ENCODE peak calls at places on chromosomes 2 and 18, in eight cellular contexts. J, N, U, V, I, F, G and B are unnamed samples.

GRCh38 chr2:107383706-107384105 is 443.0 kb upstream of the RGPD4 start:
- DNase-seq in J (no peak), F (no peak), V (peak), G (no peak), U (no peak), N (no peak), I (no peak), B (no peak)

GRCh38 chr18:68219867-68220266 is 495.0 kb downstream of the TMX3 start:
- DNase-seq in G (peak), I (no peak), V (no peak), J (no peak), N (no peak), U (no peak), F (peak), B (no peak)

GRCh38 chr18:32918692-32919250 is 145.9 kb upstream of the KLHL14 start:
- DNase-seq in N (no peak), I (no peak), V (no peak), F (no peak), U (no peak), G (no peak), J (no peak), B (no peak)

GRCh38 chr18:61975526-61976326 is 82.9 kb upstream of the RNF152 start:
- DNase-seq in F (no peak), I (no peak), V (no peak), U (no peak), J (no peak), G (no peak), N (no peak), B (no peak)

GRCh38 chr18:21656402-21656801 is 44.3 kb downstream of the SNRPD1 start:
- DNase-seq in G (peak), U (peak), N (no peak), I (no peak), V (no peak), J (no peak), F (peak), B (no peak)

GRCh38 chr2:127640082-127641072 is 5.6 kb upstream of the GPR17 start:
- DNase-seq in V (no peak), U (no peak), I (no peak), G (no peak), N (no peak), J (peak), F (no peak), B (no peak)

GRCh38 chr18:32768646-32769206 is 4.1 kb downstream of the KLHL14 start:
- DNase-seq in V (no peak), G (no peak), F (no peak), J (no peak), N (no peak), U (no peak), I (no peak), B (no peak)

GRCh38 chr2:16407358-16407757 is 258.3 kb downstream of the CYRIA start:
- DNase-seq in U (no peak), N (no peak), I (no peak), G (no peak), F (no peak), J (peak), V (no peak), B (no peak)

GRCh38 chr2:64750001-64750816 is 96.5 kb upstream of the SERTAD2 start:
- DNase-seq in F (peak), V (peak), I (peak), U (peak), G (peak), J (peak), N (peak), B (peak)

GRCh38 chr2:156098506-156098905 is 234.0 kb downstream of the NR4A2 start:
- DNase-seq in U (no peak), V (no peak), I (no peak), G (no peak), N (no peak), F (no peak), J (no peak), B (no peak)

GRCh38 chr18:77063256-77063655 is 69.3 kb downstream of the MBP start:
- DNase-seq in J (peak), G (peak), N (no peak), F (no peak), V (no peak), I (no peak), U (no peak), B (no peak)

GRCh38 chr2:217789736-217790181 is 213.0 kb downstream of the TNS1 start:
- DNase-seq in G (no peak), J (no peak), V (no peak), I (no peak), F (no peak), N (no peak), U (no peak), B (no peak)

GRCh38 chr2:157788201-157788600 is 87.9 kb downstream of the ACVR1 start:
- DNase-seq in J (no peak), N (no peak), I (no peak), F (no peak), U (no peak), V (no peak), G (no peak), B (no peak)

GRCh38 chr2:1586946-1587840 is 157.1 kb downstream of the PXDN start:
- DNase-seq in G (no peak), V (no peak), U (no peak), N (no peak), J (peak), I (peak), F (no peak), B (no peak)

GRCh38 chr18:72407048-72407447 is 137.1 kb downstream of the CBLN2 start:
- DNase-seq in G (no peak), F (no peak), I (no peak), V (no peak), N (no peak), U (no peak), J (no peak), B (no peak)

GRCh38 chr2:159098815-159099455 is 130.5 kb downstream of the TANC1 start:
- DNase-seq in F (no peak), N (no peak), J (peak), I (no peak), G (peak), V (no peak), U (no peak), B (no peak)

GRCh38 chr2:190534310-190535118 is at the start of gene NEMP2:
- DNase-seq in U (peak), N (peak), I (peak), V (peak), F (peak), G (peak), J (peak), B (peak)

GRCh38 chr2:191678437-191679110 is 638 bp downstream of the NABP1 start:
- DNase-seq in N (peak), U (no peak), F (peak), I (peak), G (no peak), J (peak), V (peak), B (peak)

GRCh38 chr2:224333631-224334030 is 68.3 kb downstream of the FAM124B start:
- DNase-seq in J (no peak), U (no peak), I (no peak), G (peak), V (no peak), N (no peak), F (no peak), B (no peak)

GRCh38 chr2:205743137-205743536 is 60.8 kb downstream of the NRP2 start:
- DNase-seq in N (no peak), V (no peak), I (no peak), G (no peak), F (no peak), U (no peak), J (no peak), B (no peak)

GRCh38 chr18:76980663-76981387 is 151.8 kb downstream of the MBP start:
- DNase-seq in G (no peak), N (no peak), V (no peak), J (no peak), I (no peak), U (no peak), F (no peak), B (no peak)

GRCh38 chr2:232342635-232343565 is 35.7 kb upstream of the ALPP start:
- DNase-seq in N (peak), J (no peak), F (no peak), U (no peak), I (no peak), V (no peak), G (no peak), B (no peak)

GRCh38 chr2:42132066-42132965 is 36.8 kb upstream of the EML4 start:
- DNase-seq in N (no peak), F (peak), I (peak), G (peak), V (peak), U (no peak), J (peak), B (no peak)

GRCh38 chr2:171248205-171248662 is 87.5 kb upstream of the TLK1 start:
- DNase-seq in F (no peak), U (no peak), G (no peak), V (no peak), I (no peak), J (no peak), N (no peak), B (no peak)

GRCh38 chr2:63484481-63484880 is 103.8 kb downstream of the WDPCP start:
- DNase-seq in U (no peak), G (no peak), N (no peak), V (no peak), I (no peak), J (no peak), F (no peak), B (peak)

GRCh38 chr18:74745658-74746403 is 148.2 kb downstream of the ZNF407 start:
- DNase-seq in G (peak), U (peak), I (peak), J (peak), V (no peak), N (no peak), F (peak), B (no peak)

GRCh38 chr2:104976603-104977120 is 61.2 kb upstream of the MRPS9 start:
- DNase-seq in G (no peak), N (no peak), J (peak), U (no peak), I (no peak), F (peak), V (no peak), B (no peak)

GRCh38 chr2:74100254-74101216 is 47.2 kb downstream of the BOLA3 start:
- DNase-seq in V (no peak), I (no peak), J (no peak), U (no peak), G (no peak), N (no peak), F (no peak), B (no peak)

GRCh38 chr2:120738786-120739771 is 3.4 kb downstream of the GLI2 start:
- DNase-seq in I (no peak), F (no peak), N (no peak), J (no peak), U (no peak), V (no peak), G (no peak), B (no peak)

GRCh38 chr18:74114206-74114605 is 33.4 kb downstream of the FBXO15 start:
- DNase-seq in I (no peak), J (no peak), V (no peak), U (no peak), F (no peak), N (no peak), G (no peak), B (no peak)